ENCODE peak calls at places on chromosomes 3 and 15, in four cellular contexts. Z is AG09309, E is T1000, Q is fibroblast of gingiva. R is an unnamed sample.

GRCh38 chr15:40845036-40845435 is 1.2 kb downstream of the SPINT1 start:
- DNase-seq in Q (no peak), Z (no peak), E (no peak), R (no peak)

GRCh38 chr15:96324192-96324895 is 6.2 kb upstream of the NR2F2 start:
- DNase-seq in Q (peak), E (no peak), Z (no peak), R (no peak)

GRCh38 chr3:8988791-8989558 is 25.7 kb upstream of the RAD18 start:
- DNase-seq in Z (no peak), Q (no peak), E (no peak), R (no peak)

GRCh38 chr15:32993285-32993684 is 201.2 kb downstream of the FMN1 start:
- DNase-seq in E (no peak), Q (peak), Z (no peak), R (no peak)

GRCh38 chr3:181316481-181316880 is 326.9 kb upstream of the DNAJC19 start:
- DNase-seq in Q (no peak), E (no peak), Z (no peak), R (no peak)

GRCh38 chr3:87333393-87333892 is 57.1 kb upstream of the POU1F1 start:
- DNase-seq in Z (peak), E (peak), Q (peak), R (peak)

GRCh38 chr3:32451049-32451659 is 51.5 kb downstream of the CMTM6 start:
- DNase-seq in Q (no peak), E (no peak), Z (no peak), R (no peak)

GRCh38 chr15:66765478-66766281 is 63.6 kb downstream of the SMAD6 start:
- DNase-seq in E (peak), Q (no peak), Z (no peak), R (no peak)

R was measured in BJ.